ENCODE peak calls at places on chromosomes 5 and 9, in seven cellular contexts. Y is HCT116, T is SK-N-SH, Z is GM12878, L is HepG2, O is H1, U is K562. E is an unnamed sample.

GRCh38 chr5:64333891-64334290 is 168.2 kb downstream of the RNF180 start:
- DNase-seq in Y (no peak), T (no peak), Z (no peak), L (no peak), O (no peak), U (no peak), E (no peak)

GRCh38 chr5:252546-252945 is 18.9 kb upstream of the PDCD6 start:
- DNase-seq in Y (no peak), T (no peak), Z (no peak), L (no peak), O (no peak), U (no peak), E (no peak)

GRCh38 chr5:108251350-108251749 is 130.5 kb downstream of the FBXL17 start:
- DNase-seq in Y (no peak), T (peak), Z (no peak), L (no peak), O (no peak), U (no peak), E (no peak)

GRCh38 chr5:178637356-178638069 is 10.7 kb upstream of the CLK4 start:
- DNase-seq in Y (no peak), T (no peak), Z (no peak), L (no peak), O (no peak), U (no peak), E (no peak)

GRCh38 chr5:98905857-98906688 is 22.7 kb downstream of the CHD1 start:
- DNase-seq in Y (no peak), T (peak), Z (no peak), L (peak), O (no peak), U (no peak), E (no peak)

GRCh38 chr5:122999947-123000563 is 36.5 kb downstream of the PPIC start:
- DNase-seq in Y (peak), T (no peak), Z (peak), L (peak), O (peak), U (peak), E (peak)

GRCh38 chr5:17305024-17305423 is 87.6 kb downstream of the BASP1 start:
- DNase-seq in Y (no peak), T (no peak), Z (no peak), L (no peak), O (no peak), U (no peak), E (no peak)

GRCh38 chr5:37838152-37838932 is 1.5 kb downstream of the GDNF start:
- DNase-seq in Y (no peak), T (peak), Z (no peak), L (no peak), O (no peak), U (no peak), E (peak)

GRCh38 chr9:129052592-129052991 is 16.2 kb downstream of the MIGA2 start:
- DNase-seq in Y (peak), T (no peak), Z (no peak), L (no peak), O (no peak), U (peak), E (peak)

GRCh38 chr5:39941436-39941835 is 516.7 kb upstream of the DAB2 start:
- DNase-seq in Y (no peak), T (no peak), Z (no peak), L (no peak), O (no peak), U (no peak), E (no peak)

GRCh38 chr5:124451721-124452383 is 294.6 kb downstream of the ZNF608 start:
- DNase-seq in Y (no peak), T (no peak), Z (no peak), L (no peak), O (no peak), U (no peak), E (no peak)

GRCh38 chr9:18463991-18464390 is 10.0 kb upstream of the ADAMTSL1 start:
- DNase-seq in Y (no peak), T (no peak), Z (no peak), L (no peak), O (no peak), U (no peak), E (no peak)

GRCh38 chr9:110640736-110641135 is 27.9 kb upstream of the MUSK start:
- DNase-seq in Y (no peak), T (no peak), Z (no peak), L (no peak), O (no peak), U (no peak), E (no peak)

GRCh38 chr9:5719546-5719945 is 90.6 kb downstream of the RIC1 start:
- DNase-seq in Y (no peak), T (no peak), Z (no peak), L (no peak), O (no peak), U (no peak), E (peak)

GRCh38 chr5:142511318-142511717 is 174.6 kb downstream of the FGF1 start:
- DNase-seq in Y (no peak), T (no peak), Z (no peak), L (no peak), O (no peak), U (no peak), E (no peak)

GRCh38 chr9:130199605-130200004 is 27.4 kb downstream of the NCS1 start:
- DNase-seq in Y (no peak), T (no peak), Z (no peak), L (no peak), O (no peak), U (no peak), E (no peak)

GRCh38 chr9:16315720-16316119 is 554.8 kb downstream of the BNC2 start:
- DNase-seq in Y (no peak), T (no peak), Z (no peak), L (no peak), O (no peak), U (no peak), E (no peak)

GRCh38 chr5:66617223-66617861 is 21.1 kb downstream of the MAST4 start:
- DNase-seq in Y (no peak), T (no peak), Z (peak), L (no peak), O (no peak), U (no peak), E (no peak)

GRCh38 chr9:95171596-95171995 is 145.9 kb downstream of the FANCC start:
- DNase-seq in Y (no peak), T (no peak), Z (no peak), L (no peak), O (no peak), U (no peak), E (no peak)

GRCh38 chr5:151155149-151155776 is 2.3 kb downstream of the ANXA6 start:
- DNase-seq in Y (no peak), T (no peak), Z (peak), L (no peak), O (no peak), U (no peak), E (no peak)

GRCh38 chr5:148151872-148152271 is 16.5 kb upstream of the SPINK14 start:
- DNase-seq in Y (no peak), T (no peak), Z (no peak), L (no peak), O (no peak), U (no peak), E (no peak)

GRCh38 chr9:111966851-111967250 is 70.2 kb downstream of the UGCG start:
- DNase-seq in Y (no peak), T (no peak), Z (no peak), L (no peak), O (no peak), U (no peak), E (no peak)

GRCh38 chr5:36948041-36948440 is 71.5 kb downstream of the NIPBL start:
- DNase-seq in Y (no peak), T (no peak), Z (no peak), L (no peak), O (no peak), U (no peak), E (no peak)

GRCh38 chr5:56501949-56502557 is 268.9 kb upstream of the ANKRD55 start:
- DNase-seq in Y (no peak), T (no peak), Z (no peak), L (no peak), O (no peak), U (no peak), E (no peak)

GRCh38 chr9:105264380-105264779 is 19.9 kb downstream of the SLC44A1 start:
- DNase-seq in Y (peak), T (no peak), Z (no peak), L (no peak), O (no peak), U (no peak), E (no peak)

GRCh38 chr9:89676281-89676680 is 71.5 kb downstream of the GADD45G start:
- DNase-seq in Y (no peak), T (peak), Z (no peak), L (no peak), O (no peak), U (no peak), E (no peak)

GRCh38 chr9:98916660-98917059 is 27.0 kb upstream of the COL15A1 start:
- DNase-seq in Y (no peak), T (no peak), Z (no peak), L (no peak), O (no peak), U (peak), E (no peak)

GRCh38 chr5:178940569-178941360 is at the start of gene ZNF454:
- DNase-seq in Y (no peak), T (peak), Z (no peak), L (no peak), O (peak), U (no peak), E (peak)

GRCh38 chr9:19431361-19432171 is 22.8 kb downstream of the ACER2 start:
- DNase-seq in Y (no peak), T (no peak), Z (no peak), L (no peak), O (no peak), U (no peak), E (no peak)

GRCh38 chr5:150490754-150491153 is 17.2 kb upstream of the NDST1 start:
- DNase-seq in Y (no peak), T (no peak), Z (no peak), L (no peak), O (no peak), U (no peak), E (no peak)

GRCh38 chr9:91751922-91752321 is 198.1 kb downstream of the ROR2 start:
- DNase-seq in Y (no peak), T (no peak), Z (no peak), L (no peak), O (no peak), U (no peak), E (no peak)

GRCh38 chr9:16640649-16641048 is 229.8 kb downstream of the BNC2 start:
- DNase-seq in Y (no peak), T (no peak), Z (no peak), L (no peak), O (no peak), U (no peak), E (peak)

GRCh38 chr5:101278011-101278687 is 375.1 kb upstream of the ST8SIA4 start:
- DNase-seq in Y (no peak), T (no peak), Z (no peak), L (no peak), O (no peak), U (no peak), E (peak)

GRCh38 chr5:30380228-30380627 is 813.3 kb upstream of the CDH6 start:
- DNase-seq in Y (no peak), T (no peak), Z (no peak), L (no peak), O (no peak), U (no peak), E (no peak)

GRCh38 chr5:60355181-60355580 is 344.8 kb downstream of the DEPDC1B start:
- DNase-seq in Y (no peak), T (no peak), Z (no peak), L (no peak), O (no peak), U (no peak), E (peak)

GRCh38 chr5:145824040-145824439 is 11.1 kb downstream of the PRELID2 start:
- DNase-seq in Y (no peak), T (no peak), Z (no peak), L (no peak), O (no peak), U (no peak), E (no peak)

GRCh38 chr5:134592141-134592746 is 40.4 kb downstream of the SAR1B start:
- DNase-seq in Y (no peak), T (no peak), Z (no peak), L (no peak), O (peak), U (no peak), E (peak)

GRCh38 chr5:31217441-31217840 is 24.0 kb downstream of the CDH6 start:
- DNase-seq in Y (no peak), T (no peak), Z (no peak), L (no peak), O (no peak), U (no peak), E (no peak)

DNA sequence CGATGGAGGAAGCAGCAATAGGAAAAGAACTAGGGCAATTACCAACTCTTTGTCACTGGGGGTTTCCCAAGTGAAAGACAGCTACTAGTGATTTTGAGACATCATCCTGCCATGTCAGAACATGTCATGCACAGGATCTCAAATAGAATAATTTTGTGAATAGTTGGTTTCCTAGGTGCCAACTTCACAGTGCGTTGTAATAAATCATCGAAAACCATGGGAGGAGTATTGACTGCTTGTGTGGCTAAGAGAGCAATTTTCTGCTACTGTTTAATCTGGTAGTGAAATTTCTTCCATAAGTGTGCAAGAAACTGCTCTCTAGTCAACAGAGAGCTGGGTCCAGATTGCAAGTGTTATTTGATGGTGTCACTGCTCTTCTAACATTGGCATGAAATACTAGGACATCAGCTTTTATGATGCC is 168.6 kb downstream of the NNT start:
- DNase-seq in Y (no peak), T (no peak), Z (no peak), L (no peak), O (no peak), U (no peak), E (no peak)
- TF ChIP-seq JUND in Y (no peak), T (no peak), Z (no peak), L (no peak), O (no peak), U (no peak), E (no peak)

GRCh38 chr5:173747876-173748275 is 131.4 kb upstream of the BOD1 start:
- DNase-seq in Y (no peak), T (no peak), Z (no peak), L (no peak), O (no peak), U (no peak), E (no peak)
- TF ChIP-seq JUND in Y (no peak), T (no peak), Z (no peak), L (no peak), O (no peak), U (no peak), E (no peak)

GRCh38 chr9:113873446-113873845 is 2.7 kb upstream of the ZNF618 start:
- DNase-seq in Y (no peak), T (no peak), Z (no peak), L (no peak), O (no peak), U (no peak), E (no peak)

GRCh38 chr9:113873926-113874325 is 2.2 kb upstream of the ZNF618 start:
- DNase-seq in Y (no peak), T (no peak), Z (no peak), L (no peak), O (no peak), U (no peak), E (no peak)

GRCh38 chr9:113876806-113877236 is 712 bp downstream of the ZNF618 start:
- DNase-seq in Y (no peak), T (no peak), Z (no peak), L (no peak), O (no peak), U (no peak), E (no peak)

GRCh38 chr9:113875420-113875916 is 641 bp upstream of the ZNF618 start:
- DNase-seq in Y (no peak), T (no peak), Z (no peak), L (no peak), O (no peak), U (no peak), E (no peak)

GRCh38 chr9:113875917-113876805 is at the start of gene ZNF618:
- DNase-seq in Y (no peak), T (peak), Z (no peak), L (no peak), O (no peak), U (peak), E (peak)
- TF ChIP-seq JUND in Y (no peak), T (no peak), Z (no peak), L (no peak), O (no peak), U (no peak), E (no peak)

GRCh38 chr5:63043792-63044191 is 465.2 kb downstream of the LRRC70 start:
- DNase-seq in Y (no peak), T (no peak), Z (no peak), L (no peak), O (no peak), U (no peak), E (no peak)
- TF ChIP-seq JUND in Y (no peak), T (no peak), Z (no peak), L (no peak), O (no peak), U (no peak), E (no peak)

GRCh38 chr9:36415822-36416515 is 15.9 kb upstream of the RNF38 start:
- DNase-seq in Y (no peak), T (no peak), Z (no peak), L (no peak), O (peak), U (no peak), E (no peak)
- TF ChIP-seq JUND in Y (no peak), T (no peak), Z (no peak), L (no peak), O (no peak), U (no peak), E (no peak)

GRCh38 chr9:126504086-126504976 is 109.4 kb upstream of the LMX1B start:
- DNase-seq in Y (no peak), T (no peak), Z (no peak), L (no peak), O (no peak), U (no peak), E (no peak)
- TF ChIP-seq JUND in Y (no peak), T (no peak), Z (no peak), L (no peak), O (no peak), U (no peak), E (no peak)

DNA sequence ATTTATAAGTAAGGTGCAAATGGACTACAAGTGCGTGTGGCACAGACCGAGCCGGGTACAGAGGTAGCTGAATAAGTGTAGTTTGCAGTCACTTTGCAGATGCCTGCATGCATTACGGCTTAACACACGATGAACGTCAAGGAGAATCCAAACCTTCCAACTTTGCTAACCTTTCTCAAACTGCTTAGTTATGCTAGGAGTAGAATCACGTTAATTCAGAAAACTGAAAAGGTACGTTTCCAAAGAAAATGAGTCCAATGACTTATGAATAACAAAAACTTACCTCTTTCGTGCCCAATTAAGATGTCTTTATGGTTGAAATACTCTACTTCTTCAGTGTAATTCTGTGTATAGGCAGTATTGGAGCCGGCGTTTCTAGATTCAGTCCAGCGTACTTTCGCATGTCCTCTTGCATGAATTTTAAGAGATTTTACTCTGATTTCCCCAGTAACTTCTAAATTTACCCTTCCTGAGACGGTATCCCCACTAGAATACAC is 539 bp downstream of the ARRDC3 start:
- DNase-seq in Y (no peak), T (no peak), Z (peak), L (peak), O (no peak), U (no peak), E (no peak)
- TF ChIP-seq JUND in Y (no peak), T (no peak), Z (no peak), L (no peak), O (no peak), U (no peak), E (no peak)

GRCh38 chr5:171816666-171817065 is 31.0 kb downstream of the SMIM23 start:
- DNase-seq in Y (no peak), T (no peak), Z (no peak), L (no peak), O (no peak), U (no peak), E (no peak)
- TF ChIP-seq JUND in Y (no peak), T (no peak), Z (no peak), L (no peak), O (no peak), U (no peak), E (no peak)

GRCh38 chr5:136014049-136014516 is 14.7 kb upstream of the TGFBI start:
- DNase-seq in Y (no peak), T (no peak), Z (no peak), L (no peak), O (no peak), U (no peak), E (no peak)

GRCh38 chr5:136013559-136013958 is 15.2 kb upstream of the TGFBI start:
- DNase-seq in Y (no peak), T (no peak), Z (no peak), L (no peak), O (no peak), U (no peak), E (no peak)

GRCh38 chr5:136012041-136012804 is 16.6 kb upstream of the TGFBI start:
- DNase-seq in Y (no peak), T (no peak), Z (no peak), L (no peak), O (no peak), U (no peak), E (peak)

GRCh38 chr5:136014976-136015375 is 13.8 kb upstream of the TGFBI start:
- DNase-seq in Y (no peak), T (no peak), Z (no peak), L (no peak), O (no peak), U (no peak), E (no peak)

DNA sequence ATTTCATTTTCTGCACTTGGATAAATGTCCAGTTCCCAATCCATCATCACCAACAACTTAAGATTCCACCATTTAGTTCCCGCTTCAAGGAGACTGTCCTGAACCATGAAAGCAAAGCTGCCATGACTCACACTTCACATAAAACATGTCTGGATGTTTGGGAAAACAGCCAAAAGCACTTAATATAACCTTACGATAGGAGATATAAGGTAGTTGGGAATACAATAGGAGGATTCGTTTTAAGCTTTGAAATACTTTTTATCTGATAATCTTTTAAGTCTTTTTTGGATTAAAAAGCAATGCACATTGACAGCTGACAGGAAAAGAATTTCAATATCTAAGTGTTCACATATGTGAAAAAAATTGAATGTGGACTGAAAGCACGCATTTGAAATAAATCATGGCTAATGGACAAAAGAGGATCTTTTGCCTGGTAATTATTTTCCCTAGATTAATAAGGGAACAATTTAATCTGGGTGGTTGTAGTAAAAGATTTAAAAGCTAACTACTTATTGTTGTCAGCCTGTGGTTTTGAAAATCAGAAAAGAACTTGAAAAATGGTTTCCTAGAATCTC is 17.3 kb upstream of the TGFBI start:
- DNase-seq in Y (peak), T (no peak), Z (no peak), L (no peak), O (no peak), U (no peak), E (no peak)
- TF ChIP-seq JUND in Y (peak), T (peak), Z (no peak), L (no peak), O (no peak), U (no peak), E (no peak)